ENCODE peak calls at places on chromosome 22, in five cellular contexts. A is fibroblast of the aortic adventitia, F is nephron progenitor cell, B is OCI-LY7, S is endodermal cell. K is an unnamed sample.

GRCh38 chr22:49992921-49993648 is 19.5 kb downstream of the IL17REL start:
- DNase-seq in S (peak; percentile 87), B (peak; percentile 74), F (peak; percentile 54), A (peak; percentile 35), K (peak; percentile 90)

GRCh38 chr22:33918676-33919590 is 1.3 kb downstream of the LARGE1 start:
- DNase-seq in S (no peak), A (peak; percentile 44), B (no peak), F (peak; percentile 6), K (peak; percentile 29)

GRCh38 chr22:49738006-49738405 is 89.7 kb downstream of the BRD1 start:
- DNase-seq in B (no peak), S (no peak), F (no peak), A (no peak), K (no peak)

GRCh38 chr22:31948002-31948401 is 3.7 kb downstream of the YWHAH start:
- DNase-seq in B (no peak), A (no peak), F (no peak), S (no peak), K (no peak)

GRCh38 chr22:43205748-43206514 is 19.0 kb upstream of the TTLL12 start:
- DNase-seq in F (no peak), B (no peak), S (no peak), A (no peak), K (no peak)

GRCh38 chr22:43946391-43946680 is 8.9 kb upstream of the SAMM50 start:
- DNase-seq in A (no peak), F (no peak), B (no peak), S (no peak), K (no peak)

GRCh38 chr22:29270475-29271271 is 2.6 kb downstream of the EWSR1 start:
- DNase-seq in S (no peak), A (peak; percentile 68), B (peak; percentile 30), F (no peak), K (no peak)

GRCh38 chr22:30572840-30573593 is 1.4 kb downstream of the GAL3ST1 start:
- DNase-seq in A (no peak), S (no peak), B (no peak), F (no peak), K (no peak)

GRCh38 chr22:28801845-28802594 is 1.7 kb upstream of the XBP1 start:
- DNase-seq in S (no peak), B (peak; percentile 54), F (no peak), A (no peak), K (no peak)

GRCh38 chr22:41746563-41747400 is 47.5 kb downstream of the MEI1 start:
- DNase-seq in B (peak; percentile 85), S (peak; percentile 93), F (peak; percentile 70), A (peak; percentile 84), K (peak; percentile 60)

GRCh38 chr22:30301995-30302809 is 12.9 kb upstream of the CASTOR1 start:
- DNase-seq in F (no peak), B (peak; percentile 67), S (no peak), A (peak; percentile 85), K (no peak)

GRCh38 chr22:41028841-41029240 is 63.6 kb upstream of the EP300 start:
- DNase-seq in B (no peak), F (no peak), S (no peak), A (peak; percentile 86), K (no peak)

GRCh38 chr22:45323695-45324094 is 14.0 kb downstream of the FAM118A start:
- DNase-seq in S (no peak), F (no peak), A (no peak), B (no peak), K (no peak)

GRCh38 chr22:47168441-47168840 is 406.0 kb downstream of the TBC1D22A start:
- DNase-seq in S (peak; percentile 31), B (no peak), F (no peak), A (no peak), K (no peak)

GRCh38 chr22:47171441-47172221 is 409.2 kb downstream of the TBC1D22A start:
- DNase-seq in A (no peak), B (no peak), F (no peak), S (peak; percentile 33), K (no peak)

GRCh38 chr22:47167056-47167455 is 404.6 kb downstream of the TBC1D22A start:
- DNase-seq in A (no peak), B (no peak), S (peak; percentile 48), F (no peak), K (no peak)

GRCh38 chr22:47169801-47170140 is 407.3 kb downstream of the TBC1D22A start:
- DNase-seq in S (no peak), A (no peak), B (no peak), F (no peak), K (no peak)

GRCh38 chr22:47168900-47169800 is 406.7 kb downstream of the TBC1D22A start:
- DNase-seq in S (peak; percentile 84), B (no peak), F (no peak), A (peak; percentile 5), K (no peak)
- TF ChIP-seq CTCF in S (peak; percentile 77), B (peak; percentile 39), F (peak; percentile 9), A (peak; percentile 40), K (no peak)

GRCh38 chr22:25193130-25193529 is 6.5 kb upstream of the CRYBB3 start:
- DNase-seq in A (no peak), F (no peak), B (no peak), S (no peak), K (no peak)

GRCh38 chr22:25197335-25197734 is 2.3 kb upstream of the CRYBB3 start:
- DNase-seq in B (no peak), A (no peak), F (no peak), S (no peak), K (no peak)

GRCh38 chr22:25199726-25200520 is at the start of gene CRYBB3:
- DNase-seq in B (no peak), S (no peak), F (peak; percentile 54), A (no peak), K (no peak)

GRCh38 chr22:25193548-25193947 is 6.1 kb upstream of the CRYBB3 start:
- DNase-seq in S (peak; percentile 83), A (no peak), F (peak; percentile 64), B (peak; percentile 7), K (no peak)

GRCh38 chr22:25196326-25196725 is 3.3 kb upstream of the CRYBB3 start:
- DNase-seq in S (no peak), A (no peak), B (no peak), F (no peak), K (no peak)
- TF ChIP-seq CTCF in S (no peak), A (no peak), B (no peak), F (no peak), K (no peak)

GRCh38 chr22:27715078-27715477 is 86.5 kb downstream of the MN1 start:
- DNase-seq in F (no peak), B (no peak), S (no peak), A (no peak), K (no peak)
- TF ChIP-seq CTCF in F (no peak), B (no peak), S (peak; percentile 54), A (no peak), K (no peak)

DNA sequence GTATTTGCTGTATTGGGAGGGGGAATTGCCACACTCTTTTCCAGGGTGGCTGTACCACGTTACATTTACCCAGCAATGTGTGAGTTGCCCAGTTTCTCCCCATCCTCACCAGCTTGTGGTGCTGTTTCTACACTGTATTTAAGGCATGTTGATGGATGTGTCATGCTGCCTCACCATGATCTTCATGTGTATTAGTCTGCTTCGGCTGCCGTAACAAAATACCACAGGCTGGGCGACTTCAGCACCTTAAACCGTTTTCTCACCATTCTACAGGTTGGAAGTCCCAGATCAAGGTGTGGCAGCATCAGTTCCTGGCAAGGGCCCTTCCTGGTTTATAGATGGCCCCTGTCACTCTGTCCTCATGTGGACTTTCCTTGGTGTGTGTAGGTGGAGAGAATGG is 169.7 kb downstream of the IGLL1 start:
- DNase-seq in F (no peak), A (no peak), S (no peak), B (no peak), K (no peak)
- TF ChIP-seq CTCF in F (no peak), A (no peak), S (no peak), B (no peak), K (no peak)

K was measured in GM13976.